ENCODE peak calls at places on chromosome 6, in nine cellular contexts. M, W, R, Z, S, G, I, L and Y are unnamed samples.

GRCh38 chr6:97066056-97066455 is 141.5 kb downstream of the KLHL32 start:
- DNase-seq in I (no peak), G (no peak), W (no peak), M (no peak), Z (no peak), R (no peak), L (no peak), S (no peak), Y (no peak)

GRCh38 chr6:42104095-42104806 is 38.2 kb downstream of the C6orf132 start:
- DNase-seq in W (peak), M (no peak), G (peak), S (peak), R (peak), L (no peak), Z (peak), I (peak), Y (peak)

GRCh38 chr6:35228483-35228882 is 14.7 kb downstream of the SCUBE3 start:
- DNase-seq in R (no peak), M (peak), S (no peak), W (no peak), G (no peak), I (no peak), Z (no peak), L (no peak), Y (no peak)

GRCh38 chr6:126661646-126662045 is 321.7 kb downstream of the CENPW start:
- DNase-seq in R (peak), S (no peak), M (no peak), I (no peak), G (no peak), Z (no peak), W (no peak), L (no peak), Y (no peak)

GRCh38 chr6:157223021-157223430 is 100.3 kb downstream of the TMEM242 start:
- DNase-seq in W (no peak), G (no peak), I (no peak), Z (no peak), R (no peak), M (no peak), L (no peak), S (no peak), Y (no peak)

GRCh38 chr6:46221221-46221793 is 50.5 kb upstream of the ENPP5 start:
- DNase-seq in I (peak), G (no peak), M (peak), L (peak), W (no peak), Z (no peak), R (peak), S (peak), Y (peak)

GRCh38 chr6:92496527-92496926 is 922.8 kb downstream of the EPHA7 start:
- DNase-seq in G (no peak), Z (no peak), I (no peak), L (no peak), M (no peak), R (no peak), S (no peak), W (no peak), Y (peak)

GRCh38 chr6:50135968-50136367 is 86.2 kb upstream of the DEFB112 start:
- DNase-seq in W (no peak), L (no peak), S (no peak), I (no peak), M (no peak), G (no peak), Z (no peak), R (no peak), Y (no peak)

GRCh38 chr6:119079288-119079809 is 885 bp upstream of the FAM184A start:
- DNase-seq in I (no peak), G (no peak), Z (no peak), W (no peak), L (no peak), M (no peak), S (no peak), R (no peak), Y (no peak)

GRCh38 chr6:101779051-101779844 is 385.7 kb downstream of the GRIK2 start:
- DNase-seq in S (no peak), G (no peak), M (no peak), L (peak), Z (no peak), I (no peak), R (no peak), W (no peak), Y (no peak)

GRCh38 chr6:95364016-95364604 is 213.2 kb upstream of the MANEA start:
- DNase-seq in R (peak), W (no peak), G (no peak), M (peak), S (peak), L (peak), I (peak), Z (no peak), Y (peak)

GRCh38 chr6:20180935-20181334 is 31.3 kb downstream of the MBOAT1 start:
- DNase-seq in G (no peak), S (no peak), M (no peak), W (no peak), L (no peak), Z (no peak), R (no peak), I (peak), Y (no peak)

GRCh38 chr6:149995971-149996370 is 29.4 kb downstream of the RAET1L start:
- DNase-seq in G (no peak), I (no peak), Z (no peak), R (no peak), S (no peak), M (no peak), L (no peak), W (no peak), Y (no peak)

GRCh38 chr6:52724406-52725121 is 38.7 kb downstream of the GSTA2 start:
- DNase-seq in R (peak), S (peak), Z (peak), L (peak), G (peak), M (peak), I (peak), W (peak), Y (peak)

GRCh38 chr6:7108964-7109836 is 1.4 kb downstream of the RREB1 start:
- DNase-seq in S (peak), G (peak), W (peak), M (no peak), L (peak), R (peak), I (peak), Z (peak), Y (peak)

GRCh38 chr6:132511159-132511835 is 1.6 kb downstream of the STX7 start:
- DNase-seq in G (no peak), W (no peak), R (peak), M (no peak), L (peak), S (peak), Z (no peak), I (no peak), Y (no peak)

GRCh38 chr6:35214869-35215664 is 1.3 kb downstream of the SCUBE3 start:
- DNase-seq in S (no peak), W (no peak), R (no peak), L (no peak), M (no peak), Z (no peak), G (no peak), I (no peak), Y (peak)

GRCh38 chr6:31531162-31531561 is 2.4 kb downstream of the MCCD1 start:
- DNase-seq in L (no peak), R (no peak), G (no peak), S (no peak), Z (no peak), W (no peak), M (no peak), I (no peak), Y (no peak)

GRCh38 chr6:2766767-2767314 is 1.6 kb downstream of the WRNIP1 start:
- DNase-seq in S (peak), G (no peak), W (no peak), M (peak), Z (no peak), I (no peak), R (no peak), L (no peak), Y (no peak)

GRCh38 chr6:130978660-130979396 is 84.2 kb downstream of the EPB41L2 start:
- DNase-seq in L (no peak), M (no peak), R (no peak), S (no peak), W (no peak), I (no peak), Z (no peak), G (no peak), Y (no peak)

GRCh38 chr6:43076928-43077809 is 1.1 kb downstream of the PTK7 start:
- DNase-seq in I (no peak), W (no peak), G (no peak), L (no peak), R (no peak), M (peak), S (no peak), Z (no peak), Y (peak)